ENCODE peak calls at places on chromosomes 13 and 19, in ten cellular contexts. S is pulmonary artery endothelial cell; A is ovary; Q is activated CD4-positive, alpha-beta T cell treated with anti-CD3 and anti-CD28 coated beads, Interleukin-2, amount 50 U/mL, for 48 hours; C is posterior cingulate gyrus; F is stimulated activated CD4-positive, alpha-beta T cell treated with anti-CD3 and anti-CD28 coated beads, Interleukin-15, amount 100 ng/mL, for 1 hour; N is uterus; V is Caco-2; H is naive B cell; L is neural progenitor cell. P is an unnamed sample.

GRCh38 chr13:93345642-93346220 is 119.1 kb downstream of the GPC6 start:
- DNase-seq in V (no peak), L (no peak), S (no peak), F (no peak), Q (no peak), A (no peak), C (no peak), H (no peak), N (no peak), P (no peak)

GRCh38 chr19:9917322-9917721 is 19.0 kb downstream of the OLFM2 start:
- DNase-seq in N (peak), V (peak), H (no peak), F (no peak), S (no peak), A (no peak), L (peak), C (no peak), Q (no peak), P (no peak)

GRCh38 chr13:111202745-111203144 is 87.6 kb downstream of the ARHGEF7 start:
- DNase-seq in F (no peak), S (peak), A (no peak), L (no peak), Q (no peak), N (peak), H (peak), V (no peak), C (no peak), P (no peak)

GRCh38 chr13:53200498-53201453 is 172.2 kb downstream of the OLFM4 start:
- DNase-seq in Q (peak), S (no peak), C (no peak), L (peak), F (no peak), A (peak), H (no peak), N (no peak), V (no peak), P (no peak)

GRCh38 chr13:24661713-24662112 is 18.5 kb upstream of the ATP12A start:
- DNase-seq in V (no peak), L (no peak), Q (no peak), A (no peak), H (no peak), F (no peak), C (no peak), N (no peak), S (no peak), P (no peak)

GRCh38 chr19:6677924-6678689 is 8.1 kb upstream of the TNFSF14 start:
- DNase-seq in L (peak), V (no peak), H (no peak), A (no peak), Q (peak), S (no peak), C (no peak), F (no peak), N (no peak), P (peak)

GRCh38 chr19:38559428-38560401 is 58.0 kb downstream of the MAP4K1 start:
- DNase-seq in Q (peak), N (no peak), L (no peak), H (no peak), F (no peak), S (no peak), V (no peak), A (no peak), C (no peak), P (peak)

GRCh38 chr19:29717051-29717450 is 2.0 kb upstream of the C19orf12 start:
- DNase-seq in N (no peak), C (no peak), A (peak), V (no peak), L (no peak), S (no peak), H (no peak), Q (no peak), F (no peak), P (no peak)

GRCh38 chr13:109869312-109870237 is 83.2 kb upstream of the IRS2 start:
- DNase-seq in A (peak), N (peak), L (no peak), H (no peak), C (peak), F (peak), V (no peak), Q (peak), S (no peak), P (no peak)

GRCh38 chr13:66981912-66982311 is 248.2 kb downstream of the PCDH9 start:
- DNase-seq in H (no peak), Q (no peak), S (no peak), N (no peak), C (no peak), V (no peak), L (no peak), F (no peak), A (no peak), P (no peak)

GRCh38 chr13:75399168-75399878 is 82.6 kb downstream of the TBC1D4 start:
- DNase-seq in C (no peak), H (no peak), N (no peak), Q (no peak), F (no peak), S (no peak), V (no peak), A (no peak), L (no peak), P (no peak)

GRCh38 chr19:41792513-41793413 is 3.6 kb upstream of the CEACAM3 start:
- DNase-seq in V (no peak), S (peak), C (peak), Q (peak), H (peak), N (no peak), A (no peak), F (peak), L (peak), P (peak)

GRCh38 chr13:87677334-87678234 is 6.4 kb downstream of the SLITRK5 start:
- DNase-seq in Q (no peak), V (no peak), F (no peak), L (peak), N (no peak), S (no peak), H (peak), A (peak), C (no peak), P (no peak)

GRCh38 chr19:42202290-42202867 is 15.1 kb downstream of the DEDD2 start:
- DNase-seq in L (no peak), F (no peak), A (no peak), Q (no peak), H (no peak), V (no peak), N (no peak), S (no peak), C (no peak), P (no peak)

GRCh38 chr13:79581870-79582315 is 100.9 kb downstream of the NDFIP2 start:
- DNase-seq in S (no peak), H (no peak), Q (no peak), C (no peak), V (no peak), F (no peak), L (peak), N (no peak), A (no peak), P (no peak)

GRCh38 chr13:26759907-26760834 is at the start of gene GPR12:
- DNase-seq in H (no peak), Q (no peak), S (no peak), F (no peak), A (no peak), V (no peak), C (peak), N (no peak), L (peak), P (no peak)

GRCh38 chr13:42392706-42393572 is 121.0 kb downstream of the AKAP11 start:
- DNase-seq in S (no peak), H (no peak), Q (peak), N (no peak), A (no peak), C (no peak), L (no peak), F (no peak), V (no peak), P (no peak)

GRCh38 chr19:34480971-34481821 is at the start of gene WTIP:
- DNase-seq in N (peak), S (peak), F (no peak), Q (no peak), H (no peak), A (peak), C (no peak), L (peak), V (peak), P (no peak)

GRCh38 chr19:43561144-43561970 is 14.0 kb downstream of the XRCC1 start:
- DNase-seq in L (no peak), H (no peak), Q (no peak), C (no peak), S (no peak), N (no peak), F (no peak), V (no peak), A (no peak), P (no peak)

GRCh38 chr13:100510208-100510997 is 78.2 kb downstream of the GGACT start:
- DNase-seq in N (no peak), A (no peak), F (no peak), H (no peak), Q (no peak), S (no peak), V (no peak), C (no peak), L (peak), P (no peak)

GRCh38 chr13:107457686-107458085 is 757.6 kb downstream of the LIG4 start:
- DNase-seq in C (no peak), Q (no peak), L (peak), F (no peak), S (no peak), V (no peak), N (no peak), A (no peak), H (no peak), P (no peak)

GRCh38 chr19:1848399-1849131 is at the start of gene REXO1:
- DNase-seq in N (peak), F (peak), C (peak), Q (peak), A (peak), H (peak), S (peak), L (peak), V (peak), P (peak)

GRCh38 chr13:56755181-56755580 is 385.5 kb upstream of the PRR20A start:
- DNase-seq in S (no peak), F (no peak), C (no peak), L (peak), A (no peak), Q (no peak), V (no peak), H (no peak), N (no peak), P (no peak)

GRCh38 chr19:31459430-31459829 is 110.2 kb upstream of the TSHZ3 start:
- DNase-seq in Q (no peak), A (no peak), V (no peak), S (no peak), N (no peak), L (no peak), H (no peak), C (no peak), F (no peak), P (no peak)

GRCh38 chr19:49058592-49058991 is 1.0 kb upstream of the CGB7 start:
- DNase-seq in F (no peak), S (no peak), H (no peak), Q (peak), C (no peak), V (peak), L (peak), N (no peak), A (no peak), P (no peak)

GRCh38 chr19:2532252-2533071 is 56.5 kb downstream of the GADD45B start:
- DNase-seq in A (no peak), Q (no peak), F (no peak), L (no peak), H (no peak), C (no peak), S (peak), V (no peak), N (no peak), P (no peak)

GRCh38 chr19:55641376-55642152 is 762 bp downstream of the ZNF580 start:
- DNase-seq in Q (peak), C (no peak), H (peak), V (peak), S (no peak), N (no peak), A (no peak), F (no peak), L (peak), P (no peak)

GRCh38 chr13:30832845-30833332 is 73.2 kb upstream of the MEDAG start:
- DNase-seq in C (no peak), Q (peak), S (no peak), F (peak), N (peak), V (peak), L (peak), A (no peak), H (no peak), P (peak)

GRCh38 chr13:97934590-97934989 is 18.9 kb upstream of the IPO5 start:
- DNase-seq in N (no peak), C (no peak), H (no peak), Q (no peak), L (peak), S (no peak), F (no peak), V (no peak), A (no peak), P (no peak)

GRCh38 chr13:48446454-48446853 is 33.5 kb upstream of the LPAR6 start:
- DNase-seq in H (no peak), S (peak), C (no peak), N (no peak), A (no peak), V (no peak), Q (no peak), F (no peak), L (no peak), P (no peak)

GRCh38 chr19:23304238-23304637 is 54.0 kb upstream of the ZNF724 start:
- DNase-seq in L (no peak), C (no peak), N (no peak), V (no peak), A (no peak), H (no peak), F (no peak), Q (no peak), S (no peak), P (no peak)

GRCh38 chr13:97275775-97276501 is 53.8 kb downstream of the MBNL2 start:
- DNase-seq in N (no peak), A (no peak), Q (no peak), C (no peak), F (no peak), S (no peak), V (no peak), H (peak), L (no peak), P (no peak)

GRCh38 chr19:30029721-30030510 is 87.9 kb downstream of the URI1 start:
- DNase-seq in Q (no peak), S (no peak), H (no peak), C (no peak), F (no peak), N (no peak), A (no peak), V (no peak), L (no peak), P (no peak)

P was measured in activated T-helper 9 cell treated with anti-CD3 and anti-CD28 coated beads, Interleukin-2, amount 50 U/mL, for 16 hours.